ENCODE peak calls at places on chromosome 15, in seven cellular contexts. W is KG1; Z is CD8-positive, alpha-beta memory T cell; V is activated CD8-positive, alpha-beta memory T cell treated with anti-CD3 and anti-CD28 coated beads for 48 hours; S is Caki2; A is activated gamma-delta T cell treated with Interleukin-2 at 50 U/mL for 16 hours; E is cardiac muscle cell. T is an unnamed sample.
A peak's percentile ranks its signal among the peaks of the same experiment; 100 is the strongest.

GRCh38 chr15:66472176-66472999 is 25.2 kb downstream of the SNAPC5 start:
- DNase-seq in W (no peak), Z (peak; percentile 75), V (no peak), S (peak; percentile 67), A (peak; percentile 19), E (peak; percentile 59), T (no peak)

GRCh38 chr15:74786659-74787165 is 4.8 kb downstream of the CSK start:
- DNase-seq in W (no peak), Z (no peak), V (no peak), S (no peak), A (no peak), E (no peak), T (no peak)

GRCh38 chr15:80866936-80867335 is 87.8 kb downstream of the CEMIP start:
- DNase-seq in W (no peak), Z (no peak), V (no peak), S (no peak), A (no peak), E (no peak), T (no peak)

GRCh38 chr15:25624504-25625172 is 185.8 kb upstream of the UBE3A start:
- DNase-seq in W (no peak), Z (no peak), V (no peak), S (no peak), A (no peak), E (no peak), T (no peak)

GRCh38 chr15:57649138-57649537 is 57.4 kb upstream of the POLR2M start:
- DNase-seq in W (no peak), Z (no peak), V (no peak), S (no peak), A (no peak), E (peak; percentile 61), T (no peak)

GRCh38 chr15:85973584-85974347 is 105.9 kb upstream of the AGBL1 start:
- DNase-seq in W (no peak), Z (no peak), V (no peak), S (no peak), A (no peak), E (no peak), T (no peak)

GRCh38 chr15:95897651-95898050 is 432.8 kb upstream of the NR2F2 start:
- DNase-seq in W (no peak), Z (no peak), V (no peak), S (no peak), A (no peak), E (no peak), T (no peak)

GRCh38 chr15:93300796-93301195 is 211.8 kb upstream of the RGMA start:
- DNase-seq in W (no peak), Z (no peak), V (no peak), S (no peak), A (no peak), E (no peak), T (no peak)

GRCh38 chr15:53811530-53811929 is 52.1 kb upstream of the WDR72 start:
- DNase-seq in W (no peak), Z (no peak), V (no peak), S (peak; percentile 43), A (no peak), E (peak; percentile 2), T (no peak)

GRCh38 chr15:40006003-40006402 is 33.0 kb downstream of the SRP14 start:
- DNase-seq in W (no peak), Z (no peak), V (no peak), S (no peak), A (no peak), E (no peak), T (no peak)

GRCh38 chr15:34376856-34377255 is 9.9 kb upstream of the LPCAT4 start:
- DNase-seq in W (no peak), Z (no peak), V (no peak), S (no peak), A (no peak), E (no peak), T (no peak)

GRCh38 chr15:34217587-34218225 is 7.1 kb upstream of the EMC4 start:
- DNase-seq in W (no peak), Z (no peak), V (no peak), S (peak; percentile 42), A (no peak), E (no peak), T (no peak)

GRCh38 chr15:64379216-64379960 is 1.9 kb downstream of the PCLAF start:
- DNase-seq in W (no peak), Z (no peak), V (no peak), S (no peak), A (no peak), E (no peak), T (no peak)

GRCh38 chr15:51401872-51402517 is 60.5 kb downstream of the GLDN start:
- DNase-seq in W (no peak), Z (no peak), V (no peak), S (no peak), A (no peak), E (peak; percentile 62), T (no peak)

GRCh38 chr15:70128757-70129140 is 31.0 kb upstream of the TLE3 start:
- DNase-seq in W (no peak), Z (no peak), V (no peak), S (no peak), A (no peak), E (no peak), T (no peak)

GRCh38 chr15:101066501-101067408 is 147.6 kb downstream of the LRRK1 start:
- DNase-seq in W (no peak), Z (no peak), V (no peak), S (no peak), A (no peak), E (no peak), T (no peak)

GRCh38 chr15:101187820-101188516 is 63.9 kb downstream of the CHSY1 start:
- DNase-seq in W (no peak), Z (no peak), V (no peak), S (peak; percentile 71), A (no peak), E (peak; percentile 95), T (no peak)

GRCh38 chr15:41019174-41019573 is 65.9 kb downstream of the CHAC1 start:
- DNase-seq in W (no peak), Z (no peak), V (no peak), S (no peak), A (no peak), E (no peak), T (no peak)

GRCh38 chr15:99142562-99142961 is 37.7 kb downstream of the SYNM start:
- DNase-seq in W (no peak), Z (no peak), V (no peak), S (no peak), A (no peak), E (no peak), T (no peak)

GRCh38 chr15:78398076-78398825 is 39.8 kb upstream of the IREB2 start:
- DNase-seq in W (no peak), Z (no peak), V (no peak), S (no peak), A (no peak), E (no peak), T (no peak)

GRCh38 chr15:92682772-92683510 is 27.4 kb upstream of the FAM174B start:
- DNase-seq in W (no peak), Z (no peak), V (no peak), S (no peak), A (no peak), E (peak; percentile 75), T (no peak)

GRCh38 chr15:42890161-42890913 is 30.2 kb downstream of the TTBK2 start:
- DNase-seq in W (no peak), Z (no peak), V (no peak), S (peak; percentile 88), A (no peak), E (peak; percentile 86), T (peak; percentile 36)

GRCh38 chr15:32641517-32642059 is at the start of gene SCG5:
- DNase-seq in W (no peak), Z (no peak), V (no peak), S (no peak), A (no peak), E (peak; percentile 69), T (no peak)

GRCh38 chr15:70770863-70771262 is 7.5 kb upstream of the UACA start:
- DNase-seq in W (no peak), Z (no peak), V (no peak), S (no peak), A (no peak), E (no peak), T (no peak)

GRCh38 chr15:44101944-44102343 is 93.1 kb downstream of the FRMD5 start:
- DNase-seq in W (no peak), Z (no peak), V (no peak), S (peak; percentile 64), A (no peak), E (peak; percentile 55), T (no peak)

GRCh38 chr15:78739996-78740903 is 71.0 kb downstream of the ADAMTS7 start:
- DNase-seq in W (no peak), Z (no peak), V (no peak), S (no peak), A (peak; percentile 24), E (peak; percentile 38), T (no peak)

GRCh38 chr15:95227235-95227634 is 995.9 kb downstream of the MCTP2 start:
- DNase-seq in W (no peak), Z (no peak), V (no peak), S (no peak), A (no peak), E (no peak), T (no peak)

GRCh38 chr15:64356443-64357040 is 569 bp upstream of the CSNK1G1 start:
- DNase-seq in W (no peak), Z (no peak), V (no peak), S (no peak), A (no peak), E (peak; percentile 96), T (no peak)

GRCh38 chr15:76339302-76340197 is 3.0 kb downstream of the ISL2 start:
- DNase-seq in W (no peak), Z (no peak), V (no peak), S (no peak), A (no peak), E (peak; percentile 48), T (no peak)

GRCh38 chr15:65576669-65577068 is 34.3 kb downstream of the INTS14 start:
- DNase-seq in W (no peak), Z (no peak), V (no peak), S (peak; percentile 57), A (no peak), E (peak; percentile 19), T (no peak)

GRCh38 chr15:34437687-34438086 is at the start of gene GOLGA8A:
- DNase-seq in W (peak; percentile 8), Z (peak; percentile 90), V (peak; percentile 61), S (peak; percentile 40), A (peak; percentile 77), E (peak; percentile 65), T (peak; percentile 70)

GRCh38 chr15:55912982-55913381 is 80.4 kb downstream of the NEDD4 start:
- DNase-seq in W (no peak), Z (no peak), V (no peak), S (no peak), A (no peak), E (peak; percentile 21), T (no peak)